ENCODE peak calls at places on chromosomes 5 and 9, in six cellular contexts. D is hypothalamus, O is globus pallidus, V is ecto neural progenitor cell, R is GM13976, A is ureter. T is an unnamed sample.

GRCh38 chr9:72675586-72675985 is 154.2 kb downstream of the TMC1 start:
- DNase-seq in D (no peak), O (no peak), V (no peak), R (no peak), A (no peak), T (no peak)

GRCh38 chr5:150230842-150231241 is 41.0 kb downstream of the SLC6A7 start:
- DNase-seq in D (no peak), O (no peak), V (no peak), R (no peak), A (no peak), T (no peak)

GRCh38 chr5:134183481-134183880 is 6.7 kb upstream of the SKP1 start:
- DNase-seq in D (no peak), O (no peak), V (no peak), R (no peak), A (no peak), T (no peak)

GRCh38 chr5:137374110-137374853 is 124.8 kb downstream of the SPOCK1 start:
- DNase-seq in D (no peak), O (no peak), V (no peak), R (no peak), A (no peak), T (no peak)

GRCh38 chr5:141492168-141492885 is 3.4 kb downstream of the PCDHGC5 start:
- DNase-seq in D (no peak), O (no peak), V (peak), R (peak), A (peak), T (no peak)

GRCh38 chr9:136196465-136197371 is 8.2 kb downstream of the LHX3 start:
- DNase-seq in D (no peak), O (no peak), V (no peak), R (no peak), A (no peak), T (no peak)

GRCh38 chr5:76579166-76579765 is 43.9 kb downstream of the F2RL2 start:
- DNase-seq in D (no peak), O (no peak), V (no peak), R (no peak), A (no peak), T (no peak)

GRCh38 chr9:125486576-125486975 is 220.4 kb downstream of the MAPKAP1 start:
- DNase-seq in D (no peak), O (no peak), V (no peak), R (no peak), A (peak), T (no peak)

GRCh38 chr5:43592363-43592762 is 10.6 kb upstream of the NNT start:
- DNase-seq in D (no peak), O (no peak), V (no peak), R (no peak), A (no peak), T (no peak)

GRCh38 chr5:73213566-73213998 is 40.6 kb downstream of the TMEM174 start:
- DNase-seq in D (no peak), O (no peak), V (no peak), R (no peak), A (no peak), T (peak)

GRCh38 chr9:37350486-37351190 is 71.9 kb upstream of the GRHPR start:
- DNase-seq in D (no peak), O (no peak), V (no peak), R (no peak), A (no peak), T (no peak)

GRCh38 chr5:181207214-181207959 is 2.4 kb upstream of the TRIM7 start:
- DNase-seq in D (no peak), O (peak), V (peak), R (peak), A (peak), T (no peak)

GRCh38 chr9:136045595-136046554 is 49.2 kb downstream of the NACC2 start:
- DNase-seq in D (no peak), O (no peak), V (no peak), R (peak), A (no peak), T (no peak)

GRCh38 chr5:72525816-72526215 is 18.6 kb upstream of the ZNF366 start:
- DNase-seq in D (no peak), O (no peak), V (no peak), R (no peak), A (no peak), T (no peak)

GRCh38 chr5:139862313-139862712 is 66.7 kb downstream of the PSD2 start:
- DNase-seq in D (no peak), O (no peak), V (no peak), R (no peak), A (no peak), T (peak)

GRCh38 chr9:129225815-129226214 is 47.8 kb upstream of the IER5L start:
- DNase-seq in D (no peak), O (no peak), V (peak), R (no peak), A (no peak), T (no peak)

GRCh38 chr5:176161431-176161830 is 76.8 kb upstream of the SIMC1 start:
- DNase-seq in D (no peak), O (no peak), V (no peak), R (no peak), A (no peak), T (no peak)